ENCODE peak calls at places on chromosomes 3 and 15, in six cellular contexts. C is neuronal stem cell, J is IMR-90, A is H1, D is H9, R is trophoblast cell. Z is an unnamed sample. For H3K9me3, the result is how much of the 10 kb centered on the place peaks cover.

GRCh38 chr3:99579246-99579645 is 59.1 kb upstream of the COL8A1 start:
- DNase-seq in C (no peak), J (peak), A (no peak), D (no peak), R (no peak), Z (peak)

GRCh38 chr3:50539887-50540286 is 27.7 kb downstream of the C3orf18 start:
- DNase-seq in C (no peak), J (no peak), A (no peak), D (no peak), R (no peak), Z (no peak)

GRCh38 chr3:31490502-31490901 is 42.2 kb upstream of the STT3B start:
- DNase-seq in C (no peak), J (no peak), A (no peak), D (no peak), R (no peak), Z (no peak)

GRCh38 chr15:70437089-70437488 is 326.3 kb downstream of the UACA start:
- DNase-seq in C (no peak), J (no peak), A (no peak), D (no peak), R (no peak), Z (no peak)

GRCh38 chr3:116663161-116663885 is 46.3 kb upstream of the TUSC7 start:
- DNase-seq in C (no peak), J (no peak), A (no peak), D (peak), R (no peak), Z (no peak)

GRCh38 chr3:58215317-58216025 is 4.7 kb upstream of the DNASE1L3 start:
- DNase-seq in C (no peak), J (no peak), A (no peak), D (no peak), R (no peak), Z (no peak)

GRCh38 chr3:5430701-5431100 is 243.2 kb downstream of the EDEM1 start:
- DNase-seq in C (no peak), J (no peak), A (no peak), D (no peak), R (no peak), Z (no peak)

GRCh38 chr3:143720381-143720780 is 127.9 kb downstream of the SLC9A9 start:
- DNase-seq in C (no peak), J (no peak), A (no peak), D (no peak), R (no peak), Z (no peak)

GRCh38 chr3:128112406-128112968 is 11.1 kb downstream of the RUVBL1 start:
- DNase-seq in C (no peak), J (peak), A (no peak), D (no peak), R (no peak), Z (peak)

GRCh38 chr15:99104788-99105515 is at the start of gene SYNM:
- DNase-seq in C (peak), J (peak), A (peak), D (peak), R (peak), Z (peak)

GRCh38 chr3:40690696-40691597 is 166.2 kb downstream of the ZNF621 start:
- DNase-seq in C (no peak), J (no peak), A (no peak), D (no peak), R (no peak), Z (no peak)

GRCh38 chr3:132228923-132229322 is 88.3 kb upstream of the ACP3 start:
- DNase-seq in C (no peak), J (peak), A (no peak), D (no peak), R (no peak), Z (peak)

GRCh38 chr3:42061711-42062408 is 29.3 kb upstream of the TRAK1 start:
- DNase-seq in C (no peak), J (peak), A (no peak), D (peak), R (peak), Z (peak)

GRCh38 chr3:139131951-139132350 is 87.3 kb upstream of the PRR23C start:
- DNase-seq in C (no peak), J (no peak), A (no peak), D (no peak), R (no peak), Z (no peak)

GRCh38 chr3:24500806-24501205 is 6.2 kb upstream of the THRB start:
- DNase-seq in C (no peak), J (no peak), A (no peak), D (no peak), R (no peak), Z (no peak)

GRCh38 chr3:127135241-127136023 is 57.5 kb upstream of the PRR23E start:
- DNase-seq in C (no peak), J (peak), A (no peak), D (no peak), R (no peak), Z (peak)

GRCh38 chr3:126557761-126558160 is 971 bp downstream of the C3orf22 start:
- DNase-seq in C (no peak), J (no peak), A (no peak), D (peak), R (no peak), Z (no peak)

GRCh38 chr3:71968491-71968890 is 183.5 kb upstream of the PROK2 start:
- DNase-seq in C (no peak), J (no peak), A (no peak), D (no peak), R (no peak), Z (no peak)

GRCh38 chr3:175187586-175187985 is 328.5 kb downstream of the NAALADL2 start:
- DNase-seq in C (no peak), J (peak), A (no peak), D (no peak), R (no peak), Z (peak)

DNA sequence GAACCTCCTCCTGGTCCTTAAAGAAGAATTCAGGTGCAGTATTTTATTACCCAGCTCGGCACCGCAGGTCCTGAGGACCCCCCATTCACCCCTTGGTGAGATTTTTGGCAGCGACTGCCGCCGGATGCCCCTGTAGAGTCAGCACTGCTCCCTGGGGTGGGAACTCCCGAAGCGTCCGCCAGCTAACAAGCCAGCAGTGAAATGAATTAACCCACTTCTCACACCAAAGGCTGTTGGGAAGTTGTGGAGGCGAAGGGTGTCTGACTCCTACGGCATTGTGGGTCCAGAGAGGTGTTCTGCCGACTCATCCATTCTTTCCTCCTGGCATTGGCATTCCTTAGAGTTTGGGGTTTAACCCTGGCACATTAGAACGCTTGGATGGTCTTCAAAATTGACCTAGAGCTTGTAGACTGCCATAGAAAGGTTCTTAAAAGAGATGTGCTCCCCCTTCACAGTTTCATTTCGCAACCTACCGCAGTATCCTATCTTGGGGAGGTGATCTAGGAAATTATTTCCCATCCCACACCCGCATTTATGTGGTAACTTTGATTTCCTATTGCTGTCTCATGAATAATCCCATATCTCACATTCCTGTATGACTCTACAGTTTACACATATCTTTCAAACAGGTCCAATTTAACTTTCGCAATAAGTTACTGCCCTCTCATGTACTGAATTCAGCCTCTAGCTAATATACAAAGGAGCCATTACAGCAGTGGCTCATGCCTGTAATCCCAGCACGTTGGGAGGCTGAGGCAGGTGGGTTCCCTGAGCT is 879 bp upstream of the EIF5A2 start:
- DNase-seq in C (no peak), J (peak), A (no peak), D (no peak), R (peak), Z (peak)
- H4K91ac ChIP-seq in C (no peak), J (peak), A (no peak), D (no peak), R (no peak), Z (no peak)

DNA sequence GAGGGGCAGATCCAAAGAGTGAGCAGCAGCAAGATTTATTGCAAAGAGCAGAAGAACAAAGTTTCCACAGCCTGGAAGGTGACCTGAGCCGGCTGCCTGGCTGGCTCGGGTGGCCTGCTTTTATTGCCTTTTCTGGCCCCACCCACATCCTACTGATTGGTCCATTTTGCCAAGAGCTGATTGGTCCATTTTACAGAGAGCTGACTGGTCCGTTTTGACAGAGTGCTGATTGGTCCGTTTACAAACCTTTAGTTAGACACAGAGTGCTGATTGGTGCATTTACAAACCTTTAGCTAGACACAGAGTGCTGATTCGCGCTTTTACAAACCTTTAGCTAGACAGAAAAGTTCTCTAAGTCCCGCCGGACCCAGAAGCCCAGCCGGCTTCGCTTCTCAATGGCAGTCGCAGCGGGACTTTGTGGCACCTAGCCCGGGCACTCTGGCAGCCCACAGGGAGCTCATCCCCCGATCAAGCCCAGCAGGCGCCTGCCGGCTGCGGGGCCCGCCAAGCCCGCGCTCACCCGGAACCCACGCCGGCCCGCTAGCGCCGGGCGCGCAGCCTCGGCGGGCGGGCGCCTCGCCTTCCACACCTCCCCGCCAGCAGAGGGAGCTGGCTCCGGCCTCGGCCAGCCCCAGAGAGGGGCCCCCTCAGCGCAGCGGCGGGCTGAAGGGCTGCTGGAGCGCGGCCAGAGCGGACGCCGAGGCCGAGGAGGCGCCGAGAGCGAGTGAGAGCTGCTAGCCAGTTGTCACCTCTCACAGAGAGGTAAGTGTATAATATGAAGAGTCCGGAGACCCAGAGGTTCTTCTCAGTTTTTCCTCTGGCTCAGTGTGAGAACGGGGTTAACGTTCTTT is 339.2 kb downstream of the CHL1 start:
- DNase-seq in C (no peak), J (peak), A (peak), D (peak), R (no peak), Z (no peak)
- H3K9me3 ChIP-seq in C (under half), J (under half), A (under half), D (under half), R (under half), Z (under half)

DNA sequence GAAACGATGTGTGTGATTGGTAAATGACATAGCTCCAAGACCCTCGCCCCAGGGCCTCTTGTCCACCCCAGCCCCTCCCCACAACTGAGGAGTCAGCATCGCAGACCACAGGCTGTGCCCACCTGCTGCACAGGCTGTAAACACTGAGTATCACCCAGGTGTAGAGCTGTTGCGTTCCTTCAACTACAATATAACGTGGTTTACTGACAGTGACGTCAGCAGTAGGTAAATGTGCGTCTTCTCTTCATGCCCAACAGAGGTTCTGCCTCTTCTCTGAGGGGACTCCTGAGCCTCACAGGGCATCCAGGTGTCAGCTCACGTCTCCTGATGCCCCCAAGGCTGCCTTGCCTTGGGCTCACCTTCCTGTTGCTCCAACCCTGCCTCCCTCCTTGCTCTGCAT is 395.1 kb downstream of the CACNA2D3 start:
- DNase-seq in C (no peak), J (no peak), A (no peak), D (no peak), R (no peak), Z (no peak)
- H4K91ac ChIP-seq in C (no peak), J (no peak), A (no peak), D (no peak), R (no peak), Z (no peak)

GRCh38 chr3:51814034-51814433 is 35.0 kb upstream of the IQCF6 start:
- DNase-seq in C (no peak), J (no peak), A (no peak), D (no peak), R (no peak), Z (no peak)

GRCh38 chr3:51813539-51813938 is 34.5 kb upstream of the IQCF6 start:
- DNase-seq in C (no peak), J (no peak), A (no peak), D (no peak), R (no peak), Z (no peak)

GRCh38 chr3:51808920-51809319 is 29.9 kb upstream of the IQCF6 start:
- DNase-seq in C (no peak), J (no peak), A (peak), D (no peak), R (no peak), Z (no peak)
- H3K9me3 ChIP-seq in C (under half), J (under half), A (under half), D (under half), R (under half), Z (under half)

DNA sequence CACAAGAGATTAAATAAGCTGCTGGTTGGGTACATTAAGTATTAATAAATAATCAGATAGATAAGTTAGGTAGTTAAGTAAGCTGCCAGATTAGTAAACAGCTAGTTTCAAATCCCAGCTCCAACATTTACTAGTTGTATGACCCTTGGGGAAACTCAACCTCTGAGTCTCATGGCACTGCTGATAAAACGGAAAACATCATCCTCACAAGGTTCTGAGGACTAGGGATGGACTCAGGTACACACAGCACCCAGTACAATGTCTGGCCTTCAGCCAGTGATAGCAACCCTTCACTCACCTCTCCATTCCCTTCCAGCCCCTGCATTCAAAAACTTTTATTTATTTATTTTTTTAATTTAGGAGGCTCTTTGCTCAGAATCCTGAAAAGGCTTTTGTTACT is 32.3 kb downstream of the B3GNT5 start:
- DNase-seq in C (no peak), J (no peak), A (no peak), D (no peak), R (no peak), Z (no peak)
- H4K91ac ChIP-seq in C (no peak), J (peak), A (no peak), D (no peak), R (no peak), Z (no peak)

DNA sequence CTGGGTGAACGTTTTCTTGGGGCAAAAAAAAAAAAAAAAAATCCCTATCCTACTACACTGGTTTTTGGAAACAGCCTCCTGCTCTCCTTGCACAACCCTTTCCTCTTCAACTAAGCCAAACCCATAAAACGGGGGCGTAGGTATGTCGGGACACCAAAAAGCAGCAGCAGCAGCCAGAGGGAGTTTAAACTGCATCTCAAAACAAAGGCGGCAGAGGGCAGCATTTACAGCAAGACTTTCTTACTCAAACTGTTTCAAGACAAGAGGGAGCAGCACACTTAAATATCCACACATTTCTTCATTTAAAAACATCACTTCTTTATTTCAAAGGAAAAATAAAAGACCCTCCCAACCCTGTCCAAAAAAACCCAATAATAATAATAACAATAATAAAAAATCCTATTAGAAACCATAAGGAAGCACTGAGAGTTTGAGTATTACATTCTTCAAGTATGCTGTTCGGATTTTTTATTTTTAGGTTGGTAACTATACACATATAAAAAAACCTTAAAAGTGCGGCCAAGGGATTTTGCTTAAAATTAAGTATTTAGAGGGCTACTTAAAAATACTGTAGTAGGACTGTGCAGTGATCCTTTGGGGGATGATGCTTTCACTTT is 43.9 kb upstream of the PLXND1 start:
- DNase-seq in C (peak), J (peak), A (peak), D (peak), R (peak), Z (peak)
- H3K9me3 ChIP-seq in C (under half), J (under half), A (under half), D (under half), R (under half), Z (under half)

GRCh38 chr3:169400874-169401273 is 262.6 kb downstream of the MECOM start:
- DNase-seq in C (no peak), J (no peak), A (no peak), D (no peak), R (no peak), Z (no peak)

GRCh38 chr3:169400205-169400604 is 263.3 kb downstream of the MECOM start:
- DNase-seq in C (no peak), J (no peak), A (no peak), D (no peak), R (no peak), Z (no peak)

GRCh38 chr3:169402667-169403360 is 260.7 kb downstream of the MECOM start:
- DNase-seq in C (no peak), J (no peak), A (no peak), D (no peak), R (no peak), Z (no peak)

GRCh38 chr3:169394316-169394715 is 269.2 kb downstream of the MECOM start:
- DNase-seq in C (no peak), J (no peak), A (no peak), D (no peak), R (no peak), Z (no peak)

DNA sequence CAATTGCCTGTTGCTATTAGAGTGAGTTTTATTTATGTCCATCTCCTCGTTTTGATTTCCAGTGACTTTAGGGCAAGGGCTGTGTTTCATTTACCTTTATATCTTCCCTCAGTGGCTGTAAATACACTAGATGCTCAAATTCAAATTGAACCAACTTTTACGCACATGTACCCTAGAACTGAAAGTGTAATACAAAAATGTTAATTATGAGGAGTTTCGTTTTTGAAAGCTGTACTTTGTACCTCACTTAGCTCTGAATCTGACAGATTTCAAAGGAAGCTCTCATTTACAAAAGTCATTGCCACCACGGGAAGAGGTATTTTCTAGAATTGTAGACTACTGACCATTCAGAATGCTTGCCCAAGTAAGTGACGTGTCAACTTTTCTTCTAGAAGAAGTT is 264.4 kb downstream of the MECOM start:
- DNase-seq in C (no peak), J (no peak), A (no peak), D (no peak), R (no peak), Z (no peak)
- H4K91ac ChIP-seq in C (no peak), J (no peak), A (no peak), D (no peak), R (no peak), Z (no peak)